ENCODE peak calls at places on chromosomes 4 and X, in eight cellular contexts. X is cardiac fibroblast, L is AG09319, Y is tibial artery, T is fibroblast of mammary gland, N is HFFc6, J is NCI-H1436, U is uterus. M is an unnamed sample.

GRCh38 chr4:86935833-86936721 is 1.3 kb downstream of the AFF1 start:
- DNase-seq in X (peak), L (no peak), Y (peak), T (peak), N (peak), J (peak), U (peak), M (peak)

GRCh38 chrX:18892881-18893280 is 91.0 kb downstream of the PHKA2 start:
- DNase-seq in X (no peak), L (no peak), Y (no peak), T (no peak), N (no peak), J (no peak), U (no peak), M (no peak)

GRCh38 chr4:89298788-89299152 is 8.8 kb downstream of the GPRIN3 start:
- DNase-seq in X (no peak), L (no peak), Y (no peak), T (peak), N (no peak), J (peak), U (no peak), M (no peak)

GRCh38 chr4:125191252-125191651 is 123.5 kb upstream of the FAT4 start:
- DNase-seq in X (peak), L (no peak), Y (no peak), T (peak), N (peak), J (no peak), U (no peak), M (no peak)

GRCh38 chrX:2345562-2345961 is 155.2 kb downstream of the DHRSX start:
- DNase-seq in X (no peak), L (no peak), Y (no peak), T (no peak), N (no peak), J (no peak), U (no peak), M (no peak)

GRCh38 chrX:129768186-129768585 is 11.6 kb upstream of the SASH3 start:
- DNase-seq in X (no peak), L (no peak), Y (no peak), T (no peak), N (no peak), J (no peak), U (no peak), M (no peak)

GRCh38 chr4:176350671-176351070 is 30.9 kb downstream of the SPCS3 start:
- DNase-seq in X (no peak), L (no peak), Y (no peak), T (no peak), N (no peak), J (no peak), U (no peak), M (no peak)

GRCh38 chr4:153374471-153374870 is 30.0 kb downstream of the MND1 start:
- DNase-seq in X (peak), L (peak), Y (no peak), T (peak), N (no peak), J (no peak), U (no peak), M (no peak)

GRCh38 chr4:40164459-40164858 is 32.4 kb upstream of the RHOH start:
- DNase-seq in X (no peak), L (no peak), Y (no peak), T (no peak), N (no peak), J (no peak), U (no peak), M (no peak)

GRCh38 chr4:137609693-137610450 is 77.6 kb upstream of the PCDH18 start:
- DNase-seq in X (peak), L (peak), Y (no peak), T (peak), N (peak), J (no peak), U (no peak), M (no peak)

GRCh38 chr4:19580090-19580489 is 671.6 kb upstream of the SLIT2 start:
- DNase-seq in X (peak), L (peak), Y (no peak), T (peak), N (peak), J (no peak), U (no peak), M (no peak)

GRCh38 chr4:178523038-178523437 is 1080.8 kb upstream of the AGA start:
- DNase-seq in X (no peak), L (no peak), Y (no peak), T (no peak), N (no peak), J (no peak), U (no peak), M (no peak)

GRCh38 chr4:6591305-6591704 is 16.3 kb downstream of the MAN2B2 start:
- DNase-seq in X (no peak), L (no peak), Y (no peak), T (no peak), N (no peak), J (peak), U (no peak), M (no peak)

GRCh38 chr4:88938138-88938537 is 118.8 kb downstream of the FAM13A start:
- DNase-seq in X (peak), L (peak), Y (no peak), T (peak), N (peak), J (no peak), U (no peak), M (no peak)

GRCh38 chrX:13047752-13048151 is 3.3 kb upstream of the FAM9C start:
- DNase-seq in X (no peak), L (no peak), Y (no peak), T (no peak), N (no peak), J (no peak), U (no peak), M (no peak)

GRCh38 chrX:53685711-53686110 is 808 bp downstream of the HUWE1 start:
- DNase-seq in X (peak), L (no peak), Y (no peak), T (peak), N (no peak), J (no peak), U (no peak), M (no peak)

GRCh38 chrX:147377728-147378127 is 534.0 kb upstream of the FMR1 start:
- DNase-seq in X (no peak), L (no peak), Y (no peak), T (no peak), N (no peak), J (no peak), U (no peak), M (no peak)

GRCh38 chr4:654871-655734 is 19.0 kb downstream of the ATP5ME start:
- DNase-seq in X (no peak), L (no peak), Y (no peak), T (no peak), N (no peak), J (no peak), U (no peak), M (no peak)

GRCh38 chr4:185654311-185654710 is 119.0 kb upstream of the PDLIM3 start:
- DNase-seq in X (no peak), L (no peak), Y (no peak), T (no peak), N (no peak), J (no peak), U (no peak), M (no peak)

GRCh38 chr4:168394556-168394955 is 76.0 kb upstream of the DDX60 start:
- DNase-seq in X (no peak), L (no peak), Y (no peak), T (no peak), N (no peak), J (no peak), U (no peak), M (no peak)

GRCh38 chrX:146907391-146908240 is 93.1 kb upstream of the CXorf51A start:
- DNase-seq in X (no peak), L (no peak), Y (no peak), T (peak), N (no peak), J (no peak), U (no peak), M (no peak)

GRCh38 chr4:48780867-48781219 is 764 bp upstream of the FRYL start:
- DNase-seq in X (peak), L (no peak), Y (peak), T (peak), N (peak), J (no peak), U (peak), M (no peak)

GRCh38 chrX:38138157-38138556 is 82.5 kb downstream of the SRPX start:
- DNase-seq in X (no peak), L (no peak), Y (no peak), T (no peak), N (no peak), J (no peak), U (no peak), M (no peak)

GRCh38 chr4:101944649-101945048 is 154.1 kb downstream of the BANK1 start:
- DNase-seq in X (no peak), L (no peak), Y (no peak), T (peak), N (no peak), J (no peak), U (no peak), M (peak)

GRCh38 chr4:114043116-114043515 is 63.7 kb upstream of the ARSJ start:
- DNase-seq in X (no peak), L (no peak), Y (no peak), T (no peak), N (no peak), J (no peak), U (no peak), M (no peak)

GRCh38 chrX:14598330-14598729 is 69.0 kb downstream of the GLRA2 start:
- DNase-seq in X (no peak), L (no peak), Y (no peak), T (no peak), N (peak), J (no peak), U (no peak), M (no peak)

GRCh38 chr4:74891037-74891436 is 41.9 kb upstream of the PARM1 start:
- DNase-seq in X (no peak), L (no peak), Y (no peak), T (no peak), N (no peak), J (no peak), U (no peak), M (no peak)

GRCh38 chrX:122777766-122778165 is 406.3 kb upstream of the GRIA3 start:
- DNase-seq in X (no peak), L (no peak), Y (no peak), T (peak), N (no peak), J (no peak), U (no peak), M (no peak)

GRCh38 chrX:54194982-54195588 is 12.0 kb upstream of the FAM120C start:
- DNase-seq in X (no peak), L (no peak), Y (no peak), T (no peak), N (no peak), J (no peak), U (no peak), M (no peak)

GRCh38 chr4:187598246-187598645 is 397.3 kb upstream of the ZFP42 start:
- DNase-seq in X (peak), L (no peak), Y (no peak), T (peak), N (no peak), J (no peak), U (no peak), M (no peak)

GRCh38 chrX:148541461-148541983 is 41.1 kb downstream of the AFF2 start:
- DNase-seq in X (no peak), L (no peak), Y (no peak), T (no peak), N (no peak), J (no peak), U (no peak), M (no peak)

M was measured in lung.